ENCODE peak calls at places on chromosomes 13 and 19, in seven cellular contexts. Y, L, H, Q, G, M and C are unnamed samples.

GRCh38 chr13:45206340-45206739 is 5.5 kb upstream of the KCTD4 start:
- DNase-seq in M (peak), G (peak), Y (peak), Q (no peak), H (no peak), L (peak), C (peak)

GRCh38 chr13:98222081-98222554 is 45.0 kb upstream of the RNF113B start:
- DNase-seq in M (peak), Y (no peak), G (peak), H (no peak), L (no peak), Q (no peak), C (peak)

GRCh38 chr13:106083620-106084350 is 451.7 kb downstream of the EFNB2 start:
- DNase-seq in M (peak), L (peak), G (peak), H (no peak), Q (no peak), Y (no peak), C (peak)

GRCh38 chr13:22121340-22121739 is 450.5 kb downstream of the FGF9 start:
- DNase-seq in Q (no peak), L (no peak), M (no peak), G (no peak), H (no peak), Y (no peak), C (no peak)

GRCh38 chr19:45218887-45219780 is 26.1 kb downstream of the EXOC3L2 start:
- DNase-seq in L (no peak), Q (no peak), G (no peak), M (no peak), Y (no peak), H (no peak), C (peak)

GRCh38 chr13:72643339-72643989 is 84.0 kb downstream of the MZT1 start:
- DNase-seq in Q (no peak), Y (peak), L (peak), H (no peak), M (peak), G (peak), C (peak)

GRCh38 chr19:38815059-38816001 is 2.6 kb upstream of the LGALS4 start:
- DNase-seq in L (no peak), Q (no peak), Y (no peak), M (no peak), H (no peak), G (no peak), C (no peak)

GRCh38 chr13:20360835-20361412 is 128.8 kb upstream of the GJB6 start:
- DNase-seq in L (no peak), Y (no peak), Q (no peak), H (no peak), M (peak), G (no peak), C (no peak)

GRCh38 chr19:47619763-47620162 is 10.8 kb downstream of the BICRA start:
- DNase-seq in G (peak), L (no peak), Q (no peak), H (no peak), Y (no peak), M (no peak), C (no peak)

GRCh38 chr19:18543814-18544475 is 572 bp upstream of the FKBP8 start:
- DNase-seq in M (peak), H (peak), G (peak), L (peak), Q (peak), Y (no peak), C (peak)

GRCh38 chr13:108115739-108116138 is 99.6 kb downstream of the LIG4 start:
- DNase-seq in Q (no peak), H (no peak), G (no peak), L (no peak), M (no peak), Y (no peak), C (no peak)

GRCh38 chr19:51460164-51460992 is 2.1 kb upstream of the SIGLEC8 start:
- DNase-seq in Q (no peak), L (no peak), G (peak), H (no peak), M (peak), Y (no peak), C (peak)

GRCh38 chr13:101988140-101988539 is 413.7 kb downstream of the FGF14 start:
- DNase-seq in H (no peak), G (no peak), Y (no peak), Q (no peak), L (no peak), M (no peak), C (no peak)

GRCh38 chr19:18418034-18418724 is 1.0 kb upstream of the SSBP4 start:
- DNase-seq in M (no peak), G (peak), Q (no peak), L (no peak), Y (no peak), H (no peak), C (no peak)

GRCh38 chr13:37886879-37887278 is 17.3 kb upstream of the TRPC4 start:
- DNase-seq in M (no peak), H (no peak), Y (no peak), L (peak), G (no peak), Q (no peak), C (no peak)

GRCh38 chr19:723714-724113 is 15.0 kb downstream of the PALM start:
- DNase-seq in G (no peak), L (no peak), H (no peak), M (no peak), Q (no peak), Y (no peak), C (no peak)

GRCh38 chr13:54945978-54946377 is 1917.4 kb downstream of the OLFM4 start:
- DNase-seq in M (no peak), Q (no peak), H (no peak), G (no peak), Y (no peak), L (no peak), C (no peak)

GRCh38 chr19:48606463-48607358 is at the start of gene SPACA4:
- DNase-seq in Y (no peak), L (no peak), M (no peak), Q (no peak), H (no peak), G (no peak), C (no peak)

GRCh38 chr19:6138066-6138465 is 2.6 kb downstream of the ACSBG2 start:
- DNase-seq in Y (no peak), M (no peak), Q (no peak), G (no peak), L (no peak), H (no peak), C (peak)

GRCh38 chr19:53927745-53928144 is 18.7 kb downstream of the CACNG7 start:
- DNase-seq in Y (peak), H (peak), M (peak), G (peak), L (peak), Q (no peak), C (peak)

GRCh38 chr13:113448545-113448884 is 4.8 kb downstream of the ADPRHL1 start:
- DNase-seq in M (no peak), Y (no peak), L (no peak), Q (no peak), H (no peak), G (no peak), C (no peak)

GRCh38 chr13:44578064-44578394 is 1.9 kb upstream of the TSC22D1 start:
- DNase-seq in Q (no peak), L (peak), H (no peak), M (no peak), G (peak), Y (peak), C (peak)

GRCh38 chr13:109465151-109465550 is 321.2 kb downstream of the IRS2 start:
- DNase-seq in L (peak), Q (no peak), M (no peak), Y (peak), H (no peak), G (no peak), C (peak)

GRCh38 chr13:51785592-51786424 is 18.2 kb downstream of the DHRS12 start:
- DNase-seq in H (no peak), Y (no peak), M (peak), G (peak), L (peak), Q (peak), C (no peak)

GRCh38 chr19:16463991-16464575 is 7.7 kb downstream of the EPS15L1 start:
- DNase-seq in H (no peak), G (peak), M (peak), L (no peak), Y (no peak), Q (no peak), C (peak)

GRCh38 chr19:3360494-3361383 is 5.6 kb upstream of the NFIC start:
- DNase-seq in G (no peak), Y (no peak), H (no peak), M (peak), L (no peak), Q (no peak), C (peak)

GRCh38 chr19:572891-573825 is 762 bp downstream of the BSG start:
- DNase-seq in H (no peak), G (peak), Q (no peak), Y (no peak), M (peak), L (peak), C (peak)

GRCh38 chr19:40355975-40356680 is 7.6 kb downstream of the PLD3 start:
- DNase-seq in Y (no peak), G (no peak), Q (no peak), M (no peak), L (no peak), H (no peak), C (no peak)

GRCh38 chr13:100381595-100382224 is 206.9 kb downstream of the GGACT start:
- DNase-seq in G (no peak), M (no peak), Y (no peak), L (no peak), Q (no peak), H (no peak), C (no peak)

GRCh38 chr19:38891791-38892190 is 7.6 kb downstream of the SIRT2 start:
- DNase-seq in Q (no peak), L (no peak), G (no peak), M (no peak), Y (no peak), H (no peak), C (no peak)